ENCODE peak calls at places on chromosomes 12 and 14, in five cellular contexts. F is adrenal gland, D is suprapubic skin, G is Karpas-422, Y is GM23338. Z is an unnamed sample. For H3K36me3 and H3K4me1, the result is how much of the 10 kb centered on the place peaks cover.

GRCh38 chr12:68119724-68120211 is 39.8 kb downstream of the IFNG start:
- DNase-seq in F (peak), D (no peak), G (no peak), Y (no peak), Z (no peak)

GRCh38 chr12:106197906-106198623 is 49.8 kb downstream of the CKAP4 start:
- DNase-seq in F (no peak), D (no peak), G (no peak), Y (no peak), Z (no peak)

GRCh38 chr14:88168498-88169165 is 154.4 kb downstream of the KCNK10 start:
- DNase-seq in F (peak), D (no peak), G (peak), Y (peak), Z (no peak)

GRCh38 chr12:94469522-94469921 is 9.9 kb upstream of the CEP83 start:
- DNase-seq in F (no peak), D (no peak), G (no peak), Y (no peak), Z (no peak)

GRCh38 chr12:54251667-54252284 is 28.1 kb downstream of the CBX5 start:
- DNase-seq in F (peak), D (no peak), G (peak), Y (peak), Z (no peak)

GRCh38 chr14:32028599-32028998 is 48.5 kb upstream of the ARHGAP5 start:
- DNase-seq in F (no peak), D (no peak), G (peak), Y (no peak), Z (no peak)

GRCh38 chr12:18267427-18267826 is 6.1 kb downstream of the PIK3C2G start:
- DNase-seq in F (no peak), D (no peak), G (no peak), Y (no peak), Z (no peak)

GRCh38 chr12:95908573-95908972 is 33.8 kb downstream of the CCDC38 start:
- DNase-seq in F (no peak), D (no peak), G (no peak), Y (no peak), Z (no peak)

GRCh38 chr12:46126050-46126727 is 135.8 kb upstream of the SCAF11 start:
- DNase-seq in F (no peak), D (no peak), G (no peak), Y (no peak), Z (no peak)

GRCh38 chr12:33628087-33628486 is 188.5 kb upstream of the SYT10 start:
- DNase-seq in F (no peak), D (no peak), G (no peak), Y (peak), Z (no peak)

GRCh38 chr14:23727566-23728335 is 91.6 kb downstream of the DHRS2 start:
- DNase-seq in F (peak), D (no peak), G (peak), Y (peak), Z (peak)

GRCh38 chr14:22549981-22550670 is 38.9 kb downstream of the DAD1 start:
- DNase-seq in F (no peak), D (no peak), G (peak), Y (peak), Z (no peak)

GRCh38 chr12:127675936-127676335 is 591.0 kb upstream of the TMEM132C start:
- DNase-seq in F (no peak), D (no peak), G (no peak), Y (no peak), Z (no peak)

GRCh38 chr12:34361721-34362316 is 339.5 kb downstream of the ALG10 start:
- DNase-seq in F (no peak), D (no peak), G (no peak), Y (no peak), Z (no peak)

GRCh38 chr14:33505963-33506329 is 444.9 kb downstream of the EGLN3 start:
- DNase-seq in F (no peak), D (no peak), G (no peak), Y (no peak), Z (no peak)

GRCh38 chr14:64510825-64511679 is 6.5 kb downstream of the ZBTB1 start:
- DNase-seq in F (peak), D (peak), G (peak), Y (peak), Z (peak)

GRCh38 chr14:20247651-20248246 is 8.7 kb downstream of the OR11H4 start:
- DNase-seq in F (no peak), D (no peak), G (peak), Y (peak), Z (no peak)

GRCh38 chr14:43132441-43132840 is 1374.6 kb downstream of the FSCB start:
- DNase-seq in F (no peak), D (no peak), G (no peak), Y (no peak), Z (no peak)

GRCh38 chr12:50979369-50980052 is 27.2 kb downstream of the HIGD1C start:
- DNase-seq in F (no peak), D (no peak), G (no peak), Y (no peak), Z (no peak)

GRCh38 chr12:27922591-27923139 is 49.9 kb downstream of the PTHLH start:
- DNase-seq in F (peak), D (no peak), G (no peak), Y (no peak), Z (no peak)

GRCh38 chr14:69298131-69299071 is 38.4 kb downstream of the GALNT16 start:
- DNase-seq in F (peak), D (no peak), G (no peak), Y (no peak), Z (no peak)

GRCh38 chr12:63313139-63313538 is 162.1 kb upstream of the AVPR1A start:
- DNase-seq in F (no peak), D (no peak), G (no peak), Y (no peak), Z (no peak)

GRCh38 chr12:52984136-52984535 is 22.1 kb upstream of the EIF4B start:
- DNase-seq in F (no peak), D (no peak), G (no peak), Y (no peak), Z (no peak)

GRCh38 chr14:85501751-85502150 is 28.2 kb upstream of the FLRT2 start:
- DNase-seq in F (no peak), D (no peak), G (no peak), Y (no peak), Z (no peak)

GRCh38 chr12:132367401-132367851 is 38.0 kb upstream of the GALNT9 start:
- DNase-seq in F (peak), D (peak), G (no peak), Y (no peak), Z (peak)

GRCh38 chr14:35388656-35389314 is 15.8 kb downstream of the NFKBIA start:
- DNase-seq in F (no peak), D (no peak), G (no peak), Y (no peak), Z (no peak)

GRCh38 chr14:35389315-35389667 is 15.3 kb downstream of the NFKBIA start:
- DNase-seq in F (no peak), D (no peak), G (no peak), Y (no peak), Z (no peak)

GRCh38 chr14:35393826-35394225 is 10.7 kb downstream of the NFKBIA start:
- DNase-seq in F (no peak), D (no peak), G (no peak), Y (no peak), Z (no peak)

GRCh38 chr14:35390577-35391387 is 13.8 kb downstream of the NFKBIA start:
- DNase-seq in F (no peak), D (no peak), G (peak), Y (no peak), Z (no peak)

GRCh38 chr14:35391388-35391710 is 13.2 kb downstream of the NFKBIA start:
- DNase-seq in F (no peak), D (no peak), G (no peak), Y (no peak), Z (no peak)
- H3K27ac ChIP-seq in F (no peak), D (no peak), G (no peak), Y (no peak), Z (no peak)

GRCh38 chr12:109088818-109089217 is 4.5 kb downstream of the ALKBH2 start:
- DNase-seq in F (peak), D (no peak), G (no peak), Y (no peak), Z (no peak)
- H3K36me3 ChIP-seq in F (under half), D (half or more), G (under half), Y (under half), Z (under half)

DNA sequence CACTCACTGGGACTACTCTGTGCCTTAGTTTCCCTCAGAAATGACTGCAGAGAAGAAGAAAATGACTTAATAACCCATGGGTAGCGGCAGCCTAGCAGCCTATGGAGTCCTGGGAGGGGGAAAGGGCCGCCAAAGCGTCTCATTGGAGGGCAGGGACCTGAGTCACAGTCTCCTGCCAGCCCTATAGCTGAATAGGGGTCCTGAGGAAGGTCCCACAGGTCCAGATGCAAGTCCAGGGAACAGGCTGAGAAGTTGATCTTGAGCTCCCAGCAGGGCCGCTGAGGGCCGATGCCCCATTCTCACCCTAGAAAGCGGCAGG is 1.4 kb downstream of the HDAC7 start:
- DNase-seq in F (no peak), D (no peak), G (no peak), Y (peak), Z (no peak)
- H3K4me1 ChIP-seq in F (half or more), D (half or more), G (half or more), Y (half or more), Z (under half)

DNA sequence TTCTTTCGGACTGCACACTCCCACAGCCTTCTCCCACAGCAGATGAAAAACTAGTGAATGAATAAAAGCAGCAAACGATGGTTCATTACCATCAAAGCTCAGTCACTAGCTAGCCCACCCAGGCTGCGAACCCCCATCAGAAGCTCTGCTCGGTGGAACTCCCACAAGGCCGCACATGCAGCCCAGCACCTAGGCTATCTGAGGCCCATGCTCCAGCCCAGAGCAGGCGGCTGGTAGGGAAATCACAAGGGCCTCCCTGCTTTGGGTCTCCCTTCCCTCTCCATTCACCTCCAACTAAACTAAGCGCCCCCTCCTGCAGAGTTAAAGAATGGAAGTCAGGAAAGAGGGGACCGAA is 69.1 kb downstream of the ITPK1 start:
- DNase-seq in F (no peak), D (no peak), G (no peak), Y (peak), Z (no peak)
- H3K27ac ChIP-seq in F (no peak), D (no peak), G (no peak), Y (no peak), Z (no peak)

GRCh38 chr12:124471828-124472227 is 95.6 kb downstream of the NCOR2 start:
- DNase-seq in F (no peak), D (no peak), G (no peak), Y (no peak), Z (no peak)
- H3K36me3 ChIP-seq in F (under half), D (half or more), G (half or more), Y (under half), Z (under half)